ENCODE peak calls at places on chromosome 21, in eight cellular contexts. B is uterus, Z is breast epithelium, D is adrenal gland, C is IMR-90, T is upper lobe of left lung, F is testis, M is esophagus squamous epithelium. P is an unnamed sample.

GRCh38 chr21:36419996-36420395 is 34.8 kb downstream of the CHAF1B start:
- DNase-seq in B (peak; percentile 72), Z (peak; percentile 78), D (peak; percentile 75), C (peak; percentile 92), T (no peak), F (peak; percentile 86), M (no peak), P (peak; percentile 86)

GRCh38 chr21:39004776-39005605 is 178.3 kb downstream of the PSMG1 start:
- DNase-seq in B (peak; percentile 52), Z (no peak), D (no peak), C (peak; percentile 26), T (no peak), F (no peak), M (no peak), P (peak; percentile 73)

GRCh38 chr21:46498335-46499050 is 39.8 kb downstream of the DIP2A start:
- DNase-seq in B (no peak), Z (no peak), D (no peak), C (peak; percentile 45), T (peak; percentile 78), F (no peak), M (no peak), P (no peak)

GRCh38 chr21:23093259-23093658 is 2095.1 kb downstream of the NCAM2 start:
- DNase-seq in B (no peak), Z (no peak), D (no peak), C (no peak), T (no peak), F (no peak), M (no peak), P (no peak)

GRCh38 chr21:37658121-37658993 is 257.9 kb downstream of the KCNJ6 start:
- DNase-seq in B (no peak), Z (no peak), D (no peak), C (no peak), T (no peak), F (no peak), M (no peak), P (no peak)

GRCh38 chr21:39610705-39611104 is 2.0 kb upstream of the B3GALT5 start:
- DNase-seq in B (no peak), Z (no peak), D (no peak), C (no peak), T (no peak), F (no peak), M (no peak), P (no peak)

GRCh38 chr21:33196956-33197374 is 32.8 kb upstream of the IFNAR2 start:
- DNase-seq in B (peak; percentile 51), Z (no peak), D (peak; percentile 71), C (peak; percentile 62), T (no peak), F (peak; percentile 86), M (no peak), P (no peak)

GRCh38 chr21:21002137-21002536 is 3.9 kb downstream of the NCAM2 start:
- DNase-seq in B (no peak), Z (no peak), D (no peak), C (no peak), T (no peak), F (no peak), M (no peak), P (no peak)

GRCh38 chr21:34844924-34845238 is 176.1 kb downstream of the CLIC6 start:
- DNase-seq in B (no peak), Z (no peak), D (no peak), C (no peak), T (no peak), F (no peak), M (no peak), P (no peak)

GRCh38 chr21:43341349-43342163 is 85.4 kb downstream of the SIK1 start:
- DNase-seq in B (no peak), Z (no peak), D (no peak), C (peak; percentile 65), T (peak; percentile 84), F (no peak), M (no peak), P (no peak)

GRCh38 chr21:19256934-19257660 is 853.5 kb upstream of the TMPRSS15 start:
- DNase-seq in B (no peak), Z (no peak), D (no peak), C (no peak), T (no peak), F (no peak), M (no peak), P (peak; percentile 66)

GRCh38 chr21:20882462-20883415 is 115.5 kb upstream of the NCAM2 start:
- DNase-seq in B (no peak), Z (no peak), D (peak; percentile 25), C (peak; percentile 0), T (no peak), F (peak; percentile 74), M (no peak), P (no peak)

GRCh38 chr21:38780879-38781278 is 24.9 kb upstream of the ETS2 start:
- DNase-seq in B (no peak), Z (no peak), D (no peak), C (no peak), T (no peak), F (no peak), M (no peak), P (no peak)

GRCh38 chr21:19048088-19048672 is 644.6 kb upstream of the TMPRSS15 start:
- DNase-seq in B (no peak), Z (no peak), D (no peak), C (no peak), T (no peak), F (no peak), M (no peak), P (no peak)

GRCh38 chr21:32979598-32980268 is 46.0 kb upstream of the OLIG2 start:
- DNase-seq in B (no peak), Z (no peak), D (no peak), C (no peak), T (no peak), F (no peak), M (no peak), P (no peak)

GRCh38 chr21:36791695-36792451 is 93.0 kb downstream of the SIM2 start:
- DNase-seq in B (no peak), Z (no peak), D (no peak), C (no peak), T (peak; percentile 41), F (no peak), M (no peak), P (no peak)

GRCh38 chr21:33078907-33079582 is 9.1 kb downstream of the OLIG1 start:
- DNase-seq in B (no peak), Z (no peak), D (no peak), C (peak; percentile 84), T (no peak), F (no peak), M (no peak), P (no peak)

GRCh38 chr21:37364722-37365121 is 1.9 kb upstream of the DYRK1A start:
- DNase-seq in B (no peak), Z (no peak), D (no peak), C (no peak), T (no peak), F (no peak), M (no peak), P (no peak)

GRCh38 chr21:44530221-44530902 is 9.6 kb downstream of the KRTAP10-1 start:
- DNase-seq in B (peak; percentile 11), Z (peak; percentile 31), D (no peak), C (no peak), T (no peak), F (no peak), M (no peak), P (no peak)
- H3K27ac ChIP-seq in B (no peak overlapping the region), Z (no peak overlapping the region), D (no peak overlapping the region), C (no peak overlapping the region), T (no peak overlapping the region), F (no peak overlapping the region), M (no peak overlapping the region), P (no peak overlapping the region)

DNA sequence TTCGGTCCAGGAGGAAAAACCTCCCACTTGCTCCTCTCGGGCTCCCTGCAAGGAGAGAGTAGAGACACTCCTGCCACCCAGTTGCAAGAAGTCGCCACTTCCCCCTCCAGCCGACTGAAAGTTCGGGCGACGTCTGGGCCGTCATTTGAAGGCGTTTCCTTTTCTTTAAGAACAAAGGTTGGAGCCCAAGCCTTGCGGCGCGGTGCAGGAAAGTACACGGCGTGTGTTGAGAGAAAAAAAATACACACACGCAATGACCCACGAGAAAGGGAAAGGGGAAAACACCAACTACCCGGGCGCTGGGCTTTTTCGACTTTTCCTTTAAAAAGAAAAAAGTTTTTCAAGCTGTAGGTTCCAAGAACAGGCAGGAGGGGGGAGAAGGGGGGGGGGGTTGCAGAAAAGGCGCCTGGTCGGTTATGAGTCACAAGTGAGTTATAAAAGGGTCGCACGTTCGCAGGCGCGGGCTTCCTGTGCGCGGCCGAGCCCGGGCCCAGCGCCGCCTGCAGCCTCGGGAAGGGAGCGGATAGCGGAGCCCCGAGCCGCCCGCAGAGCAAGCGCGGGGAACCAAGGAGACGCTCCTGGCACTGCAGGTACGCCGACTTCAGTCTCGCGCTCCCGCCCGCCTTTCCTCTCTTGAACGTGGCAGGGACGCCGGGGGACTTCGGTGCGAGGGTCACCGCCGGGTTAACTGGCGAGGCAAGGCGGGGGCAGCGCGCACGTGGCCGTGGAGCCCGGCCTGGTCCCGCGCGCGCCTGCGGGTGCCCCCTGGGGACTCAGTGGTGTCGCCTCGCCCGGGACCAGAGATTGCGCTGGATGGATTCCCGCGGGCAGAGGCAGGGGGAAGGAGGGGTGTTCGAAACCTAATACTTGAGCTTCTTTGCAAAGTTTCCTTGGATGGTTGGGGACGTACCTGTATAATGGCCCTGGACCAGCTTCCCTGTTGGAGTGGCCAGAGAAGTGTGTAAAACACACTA is 45.3 kb downstream of the MRPL39 start:
- DNase-seq in B (peak; percentile 54), Z (peak; percentile 51), D (peak; percentile 30), C (peak; percentile 82), T (peak; percentile 90), F (peak; percentile 37), M (no peak), P (peak; percentile 72)
- TF ChIP-seq POLR2A in B (no peak), Z (no peak), D (no peak), C (peak; percentile 96), T (no peak), F (no peak), M (no peak), P (no peak)

GRCh38 chr21:41664881-41665765 is 101.7 kb downstream of the RIPK4 start:
- DNase-seq in B (no peak), Z (no peak), D (no peak), C (peak; percentile 67), T (no peak), F (no peak), M (no peak), P (no peak)
- H3K27ac ChIP-seq in B (no peak overlapping the region), Z (no peak overlapping the region), D (no peak overlapping the region), C (no peak overlapping the region), T (no peak overlapping the region), F (no peak overlapping the region), M (peak overlapping the region; percentile 88), P (no peak overlapping the region)

DNA sequence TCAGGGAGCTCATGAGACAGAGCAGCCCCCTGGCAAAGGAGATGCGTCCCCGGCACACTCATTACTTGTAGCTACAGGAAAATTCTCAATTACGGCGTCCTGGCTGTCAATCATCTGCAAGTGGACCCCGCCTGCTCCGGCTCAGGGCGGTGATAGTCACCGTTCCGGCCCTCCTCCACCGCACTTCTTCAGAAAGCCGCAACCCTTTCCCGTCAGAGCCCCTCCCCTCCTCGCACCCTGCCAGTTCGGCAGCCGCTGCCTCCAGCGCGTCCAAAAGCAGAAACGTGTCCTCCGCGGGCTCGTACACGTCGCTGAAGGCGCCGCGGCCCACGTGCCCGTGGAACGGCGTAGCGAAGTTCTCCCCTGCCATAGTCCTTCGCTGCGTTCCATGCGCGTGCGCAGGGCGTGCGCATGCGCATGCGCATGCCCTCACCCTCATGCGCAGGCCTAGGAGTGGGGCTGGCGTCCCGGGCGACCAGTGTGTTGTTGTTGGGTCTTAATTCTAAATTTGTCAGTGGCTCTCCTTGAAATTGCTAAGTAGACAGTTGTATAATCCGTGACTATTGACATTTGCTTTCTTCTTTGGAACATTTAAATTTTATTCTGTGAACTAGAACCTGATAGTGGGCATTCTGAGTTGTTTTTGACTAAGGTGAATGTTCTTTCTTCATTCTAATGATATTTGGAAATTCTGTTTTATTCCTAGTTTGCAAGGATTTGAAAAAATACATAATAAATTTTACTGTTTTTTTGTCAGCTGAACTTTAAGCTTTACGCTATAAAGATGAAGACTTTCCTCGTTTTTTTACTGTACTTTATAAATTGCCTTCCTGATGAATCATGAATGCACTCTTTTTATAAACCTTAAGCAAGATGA is 107.5 kb downstream of the LTN1 start:
- DNase-seq in B (peak; percentile 93), Z (peak; percentile 73), D (peak; percentile 84), C (peak; percentile 92), T (peak; percentile 98), F (peak; percentile 89), M (peak; percentile 59), P (peak; percentile 87)
- TF ChIP-seq POLR2A in B (peak; percentile 79), Z (peak; percentile 52), D (peak; percentile 54), C (no peak), T (no peak), F (peak; percentile 6), M (peak; percentile 28), P (peak; percentile 75)